ENCODE peak calls at places on chromosomes 3 and 15, in nine cellular contexts. L is stimulated activated CD4-positive, alpha-beta T cell treated with anti-CD3 and anti-CD28 coated beads, Interleukin-1b, Interleukin-23, amount 100 ng/mL, for 48 hours; O is activated CD4-positive, alpha-beta memory T cell treated with anti-CD3 and anti-CD28 coated beads, Interleukin-2, amount 10 ng/mL, durations not matched to agents 7 days and 5 days; R is anterior cingulate cortex; D is HFF-Myc; K is NCI-H1092 treated with DMSO at 0.1 percent for 48 hours; J is Peyer's patch; X is WTC11; Z is caudate nucleus. A is an unnamed sample.
A peak's percentile ranks its signal among the peaks of the same experiment; 100 is the strongest.

GRCh38 chr3:47578119-47578630 is 490 bp downstream of the CSPG5 start:
- DNase-seq in L (peak; percentile 22), O (peak; percentile 57), R (peak; percentile 13), D (no peak), K (peak; percentile 11), J (peak; percentile 56), X (peak; percentile 42), Z (no peak), A (no peak)

GRCh38 chr3:15348246-15348645 is 15.9 kb upstream of the SH3BP5 start:
- DNase-seq in L (no peak), O (no peak), R (no peak), D (no peak), K (no peak), J (no peak), X (no peak), Z (no peak), A (no peak)

GRCh38 chr3:134646086-134646485 is 4.7 kb downstream of the KY start:
- DNase-seq in L (no peak), O (no peak), R (no peak), D (no peak), K (no peak), J (no peak), X (no peak), Z (no peak), A (no peak)

GRCh38 chr15:53757906-53758305 is 1.6 kb downstream of the WDR72 start:
- DNase-seq in L (no peak), O (no peak), R (no peak), D (no peak), K (no peak), J (no peak), X (no peak), Z (no peak), A (no peak)

GRCh38 chr15:62853114-62853832 is 189.3 kb upstream of the TPM1 start:
- DNase-seq in L (no peak), O (no peak), R (no peak), D (no peak), K (no peak), J (no peak), X (no peak), Z (no peak), A (no peak)

GRCh38 chr15:75570119-75570518 is 9.0 kb downstream of the PTPN9 start:
- DNase-seq in L (no peak), O (no peak), R (no peak), D (no peak), K (no peak), J (peak; percentile 13), X (no peak), Z (no peak), A (no peak)

GRCh38 chr3:14839236-14839635 is 20.5 kb downstream of the FGD5 start:
- DNase-seq in L (no peak), O (no peak), R (no peak), D (no peak), K (no peak), J (no peak), X (no peak), Z (no peak), A (no peak)

GRCh38 chr15:40344217-40344616 is 3.5 kb upstream of the CCDC9B start:
- DNase-seq in L (no peak), O (no peak), R (no peak), D (no peak), K (no peak), J (no peak), X (no peak), Z (no peak), A (no peak)

GRCh38 chr3:84946240-84946639 is 12.5 kb upstream of the CADM2 start:
- DNase-seq in L (no peak), O (no peak), R (no peak), D (no peak), K (no peak), J (no peak), X (no peak), Z (no peak), A (no peak)

GRCh38 chr3:62277470-62277869 is 95.9 kb downstream of the FEZF2 start:
- DNase-seq in L (no peak), O (no peak), R (no peak), D (no peak), K (no peak), J (no peak), X (no peak), Z (no peak), A (peak; percentile 50)

GRCh38 chr15:78929536-78930264 is 15.1 kb downstream of the CTSH start:
- DNase-seq in L (no peak), O (no peak), R (no peak), D (no peak), K (no peak), J (no peak), X (no peak), Z (no peak), A (no peak)

GRCh38 chr3:46833346-46834300 is 29.6 kb downstream of the MYL3 start:
- DNase-seq in L (no peak), O (no peak), R (no peak), D (no peak), K (no peak), J (no peak), X (no peak), Z (no peak), A (no peak)

GRCh38 chr3:194867270-194867983 is 181.7 kb downstream of the FAM43A start:
- DNase-seq in L (no peak), O (no peak), R (no peak), D (no peak), K (no peak), J (peak; percentile 61), X (no peak), Z (no peak), A (no peak)

GRCh38 chr15:79897701-79898113 is 893 bp upstream of the MTHFS start:
- DNase-seq in L (peak; percentile 16), O (peak; percentile 32), R (no peak), D (no peak), K (no peak), J (no peak), X (no peak), Z (no peak), A (no peak)

GRCh38 chr3:46856576-46857471 is 6.4 kb downstream of the MYL3 start:
- DNase-seq in L (no peak), O (no peak), R (no peak), D (no peak), K (no peak), J (peak; percentile 33), X (peak; percentile 10), Z (no peak), A (no peak)

GRCh38 chr3:192364296-192364695 is 363.0 kb downstream of the FGF12 start:
- DNase-seq in L (no peak), O (no peak), R (no peak), D (no peak), K (no peak), J (no peak), X (no peak), Z (no peak), A (no peak)

GRCh38 chr3:123406598-123406997 is 42.3 kb downstream of the ADCY5 start:
- DNase-seq in L (no peak), O (no peak), R (no peak), D (no peak), K (peak; percentile 27), J (peak; percentile 59), X (no peak), Z (no peak), A (no peak)

GRCh38 chr15:63086271-63086670 is 35.4 kb upstream of the LACTB start:
- DNase-seq in L (no peak), O (no peak), R (no peak), D (no peak), K (no peak), J (no peak), X (no peak), Z (no peak), A (no peak)

GRCh38 chr3:142947799-142948575 is 15.5 kb downstream of the PAQR9 start:
- DNase-seq in L (peak; percentile 49), O (no peak), R (no peak), D (no peak), K (no peak), J (no peak), X (no peak), Z (no peak), A (no peak)

GRCh38 chr15:100115711-100116090 is 226.1 kb downstream of the ADAMTS17 start:
- DNase-seq in L (no peak), O (no peak), R (no peak), D (no peak), K (no peak), J (no peak), X (no peak), Z (no peak), A (no peak)